ENCODE peak calls at places on chromosome 17, in six cellular contexts. D, P, J, E, Z and K are unnamed samples.

GRCh38 chr17:37839196-37839978 is 84.8 kb upstream of the TBC1D3K start:
- DNase-seq in P (no peak), Z (no peak), D (no peak), E (no peak), J (no peak), K (no peak)

GRCh38 chr17:71472809-71473789 is 647.7 kb upstream of the SOX9 start:
- DNase-seq in J (peak), E (no peak), P (no peak), D (peak), Z (peak), K (no peak)

GRCh38 chr17:33862772-33863602 is 392.1 kb upstream of the CCL2 start:
- DNase-seq in E (no peak), Z (no peak), P (no peak), D (no peak), J (no peak), K (no peak)

GRCh38 chr17:8469964-8470363 is 34.3 kb downstream of the NDEL1 start:
- DNase-seq in E (no peak), P (no peak), J (peak), D (no peak), Z (no peak), K (no peak)

GRCh38 chr17:1000597-1001490 is 3.9 kb downstream of the TIMM22 start:
- DNase-seq in J (no peak), E (no peak), P (no peak), D (no peak), Z (peak), K (no peak)

GRCh38 chr17:9187828-9188227 is 166.5 kb downstream of the NTN1 start:
- DNase-seq in E (no peak), P (no peak), D (no peak), Z (no peak), J (no peak), K (no peak)

GRCh38 chr17:58840820-58841612 is 85.4 kb downstream of the PPM1E start:
- DNase-seq in D (no peak), Z (no peak), J (no peak), P (no peak), E (no peak), K (no peak)

GRCh38 chr17:43033947-43034622 is 9.1 kb downstream of the RND2 start:
- DNase-seq in D (no peak), P (no peak), E (no peak), Z (no peak), J (no peak), K (no peak)

GRCh38 chr17:48259710-48260291 is 152.2 kb downstream of the SNX11 start:
- DNase-seq in Z (peak), P (no peak), J (peak), E (no peak), D (peak), K (no peak)

GRCh38 chr17:37833237-37833859 is 88.5 kb upstream of the HNF1B start:
- DNase-seq in Z (no peak), J (no peak), P (no peak), E (no peak), D (no peak), K (no peak)

GRCh38 chr17:58335061-58335731 is 6.6 kb upstream of the TSPOAP1 start:
- DNase-seq in J (no peak), E (peak), Z (no peak), P (no peak), D (no peak), K (no peak)

GRCh38 chr17:6464446-6465041 is 20.3 kb downstream of the PIMREG start:
- DNase-seq in P (no peak), E (no peak), J (no peak), Z (no peak), D (no peak), K (no peak)

GRCh38 chr17:79294459-79295071 is 219.9 kb downstream of the ENGASE start:
- DNase-seq in E (peak), D (peak), Z (peak), J (peak), P (peak), K (peak)

GRCh38 chr17:68431661-68432071 is 25.6 kb downstream of the WIPI1 start:
- DNase-seq in Z (no peak), J (no peak), D (peak), E (no peak), P (peak), K (peak)